ENCODE peak calls at places on chromosome 5, in eight cellular contexts. F, N, A, G, V, B, W and J are unnamed samples.

GRCh38 chr5:13478831-13479465 is 465.5 kb downstream of the DNAH5 start:
- DNase-seq in G (peak), B (peak), W (no peak), N (peak), V (no peak), F (peak), A (no peak), J (peak)

GRCh38 chr5:10913846-10914245 is 152.8 kb upstream of the DAP start:
- DNase-seq in N (peak), W (no peak), A (no peak), G (peak), F (peak), V (no peak), B (no peak), J (peak)

GRCh38 chr5:145937432-145938250 is 1.3 kb downstream of the SH3RF2 start:
- DNase-seq in V (no peak), N (peak), B (no peak), W (no peak), F (peak), G (no peak), A (no peak), J (no peak)

GRCh38 chr5:140232731-140233130 is 57.7 kb downstream of the CYSTM1 start:
- DNase-seq in F (no peak), N (no peak), W (no peak), G (no peak), B (no peak), V (no peak), A (no peak), J (no peak)

GRCh38 chr5:3258050-3258449 is 337.6 kb upstream of the IRX1 start:
- DNase-seq in W (no peak), B (no peak), V (no peak), F (no peak), A (no peak), G (no peak), N (no peak), J (no peak)

GRCh38 chr5:172901012-172901780 is 58.0 kb upstream of the RPL26L1 start:
- DNase-seq in G (peak), V (no peak), N (peak), F (peak), W (no peak), B (no peak), A (no peak), J (no peak)

GRCh38 chr5:124372457-124372856 is 374.0 kb downstream of the ZNF608 start:
- DNase-seq in B (no peak), N (no peak), G (peak), W (no peak), F (no peak), A (no peak), V (no peak), J (no peak)

GRCh38 chr5:76082790-76083554 is at the start of gene SV2C:
- DNase-seq in G (peak), W (no peak), A (no peak), B (no peak), F (peak), N (no peak), V (peak), J (peak)